ENCODE peak calls at places on chromosome 18, in four cellular contexts. One of them, this sample, is unnamed.

GRCh38 chr18:50099725-50100414 is 95.1 kb downstream of the MYO5B start:
- DNase-seq in lower lobe of right lung: no peak
- DNase-seq in mammary epithelial cell: peak
- DNase-seq in endodermal cell: peak
- DNase-seq in this sample: no peak

GRCh38 chr18:45954070-45954712 is 12.9 kb downstream of the EPG5 start:
- DNase-seq in lower lobe of right lung: no peak
- DNase-seq in mammary epithelial cell: peak
- DNase-seq in endodermal cell: no peak
- DNase-seq in this sample: no peak

GRCh38 chr18:7325126-7325430 is 94.2 kb downstream of the LRRC30 start:
- DNase-seq in lower lobe of right lung: no peak
- DNase-seq in mammary epithelial cell: peak
- DNase-seq in endodermal cell: no peak
- DNase-seq in this sample: no peak

GRCh38 chr18:75970212-75970611 is 524.8 kb downstream of the ZNF516 start:
- DNase-seq in lower lobe of right lung: no peak
- DNase-seq in mammary epithelial cell: no peak
- DNase-seq in endodermal cell: no peak
- DNase-seq in this sample: no peak

GRCh38 chr18:23238152-23238531 is 102.9 kb downstream of the CABLES1 start:
- DNase-seq in lower lobe of right lung: no peak
- DNase-seq in mammary epithelial cell: no peak
- DNase-seq in endodermal cell: no peak
- DNase-seq in this sample: peak

GRCh38 chr18:74457043-74457742 is at the start of gene DIPK1C:
- DNase-seq in lower lobe of right lung: no peak
- DNase-seq in mammary epithelial cell: no peak
- DNase-seq in endodermal cell: peak
- DNase-seq in this sample: peak

GRCh38 chr18:51537487-51537886 is 340.0 kb upstream of the MEX3C start:
- DNase-seq in lower lobe of right lung: no peak
- DNase-seq in mammary epithelial cell: peak
- DNase-seq in endodermal cell: peak
- DNase-seq in this sample: peak

GRCh38 chr18:78729099-78729467 is 250.5 kb upstream of the SALL3 start:
- DNase-seq in lower lobe of right lung: no peak
- DNase-seq in mammary epithelial cell: no peak
- DNase-seq in endodermal cell: peak
- DNase-seq in this sample: no peak

GRCh38 chr18:23981369-23981768 is 33.2 kb upstream of the TTC39C start:
- DNase-seq in lower lobe of right lung: no peak
- DNase-seq in mammary epithelial cell: no peak
- DNase-seq in endodermal cell: no peak
- DNase-seq in this sample: no peak

GRCh38 chr18:64981915-64982314 is 768.9 kb upstream of the CDH7 start:
- DNase-seq in lower lobe of right lung: no peak
- DNase-seq in mammary epithelial cell: no peak
- DNase-seq in endodermal cell: no peak
- DNase-seq in this sample: peak

GRCh38 chr18:73895701-73896100 is 251.9 kb downstream of the FBXO15 start:
- DNase-seq in lower lobe of right lung: no peak
- DNase-seq in mammary epithelial cell: no peak
- DNase-seq in endodermal cell: peak
- DNase-seq in this sample: no peak

GRCh38 chr18:37639846-37640245 is 74.2 kb upstream of the CELF4 start:
- DNase-seq in lower lobe of right lung: no peak
- DNase-seq in mammary epithelial cell: no peak
- DNase-seq in endodermal cell: no peak
- DNase-seq in this sample: no peak

GRCh38 chr18:6997802-6998201 is 119.8 kb downstream of the LAMA1 start:
- DNase-seq in lower lobe of right lung: no peak
- DNase-seq in mammary epithelial cell: no peak
- DNase-seq in endodermal cell: no peak
- DNase-seq in this sample: no peak

GRCh38 chr18:29531746-29532145 is 1354.8 kb upstream of the CDH2 start:
- DNase-seq in lower lobe of right lung: no peak
- DNase-seq in mammary epithelial cell: peak
- DNase-seq in endodermal cell: no peak
- DNase-seq in this sample: no peak

GRCh38 chr18:12906773-12907172 is 22.7 kb upstream of the PTPN2 start:
- DNase-seq in lower lobe of right lung: no peak
- DNase-seq in mammary epithelial cell: no peak
- DNase-seq in endodermal cell: no peak
- DNase-seq in this sample: no peak

GRCh38 chr18:12911928-12912703 is 28.1 kb upstream of the PTPN2 start:
- DNase-seq in lower lobe of right lung: no peak
- DNase-seq in mammary epithelial cell: no peak
- DNase-seq in endodermal cell: peak
- DNase-seq in this sample: no peak

GRCh38 chr18:12908706-12909105 is 24.7 kb upstream of the PTPN2 start:
- DNase-seq in lower lobe of right lung: no peak
- DNase-seq in mammary epithelial cell: no peak
- DNase-seq in endodermal cell: no peak
- DNase-seq in this sample: no peak

GRCh38 chr18:12907258-12907925 is 23.4 kb upstream of the PTPN2 start:
- DNase-seq in lower lobe of right lung: no peak
- DNase-seq in mammary epithelial cell: no peak
- DNase-seq in endodermal cell: no peak
- DNase-seq in this sample: no peak

DNA sequence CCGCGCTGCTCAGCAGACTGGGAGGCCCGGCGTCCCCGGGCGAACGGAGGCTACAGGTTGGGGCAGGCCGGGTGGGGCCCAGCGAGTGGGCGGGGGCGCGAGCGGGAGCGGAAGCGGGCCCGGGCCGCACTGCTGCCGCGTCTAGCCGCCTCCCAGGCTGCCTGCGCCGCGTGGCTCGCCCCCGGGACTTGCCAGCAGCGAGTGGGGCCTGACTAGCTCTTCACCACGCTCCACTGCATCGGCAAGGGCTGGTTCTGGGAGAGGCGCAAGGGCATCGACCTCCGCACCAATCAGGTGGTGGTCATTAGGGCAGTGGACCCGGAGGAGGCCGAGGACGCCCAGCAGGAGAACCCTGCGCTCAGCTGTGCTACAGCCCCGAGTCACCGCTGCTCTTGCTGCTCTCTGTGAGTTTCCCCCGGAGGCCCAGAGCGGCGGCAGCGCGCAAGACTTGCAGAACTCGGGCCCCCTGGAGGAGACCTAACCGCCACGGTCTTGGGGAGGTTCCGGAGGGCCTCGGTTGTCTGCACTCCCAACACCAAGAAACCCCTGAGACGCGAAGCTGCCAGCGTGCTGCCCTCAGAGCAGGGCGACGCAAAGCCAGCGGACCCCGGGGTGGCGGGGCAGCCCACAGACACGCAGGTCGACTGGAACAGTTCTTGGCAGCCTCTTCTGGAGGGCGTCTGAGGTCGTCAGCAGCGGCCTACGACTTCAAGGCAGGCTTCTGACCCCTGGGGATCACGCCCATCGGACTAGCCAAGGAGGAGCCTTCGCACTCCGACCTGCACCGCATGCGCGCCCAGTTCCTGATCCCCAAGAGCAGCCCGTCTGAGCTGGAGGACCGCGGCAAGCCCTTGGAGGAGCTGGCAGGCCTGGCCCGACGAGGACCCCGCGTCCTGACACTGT is 27.2 kb upstream of the PTPN2 start:
- DNase-seq in lower lobe of right lung: peak
- DNase-seq in mammary epithelial cell: no peak
- DNase-seq in endodermal cell: peak
- DNase-seq in this sample: peak
- H3K4me3 ChIP-seq in lower lobe of right lung: peak
- H3K4me3 ChIP-seq in mammary epithelial cell: no peak
- H3K4me3 ChIP-seq in endodermal cell: no peak
- H3K4me3 ChIP-seq in this sample: peak

GRCh38 chr18:10188971-10189810 is 265.2 kb upstream of the APCDD1 start:
- DNase-seq in lower lobe of right lung: no peak
- DNase-seq in mammary epithelial cell: no peak
- DNase-seq in endodermal cell: no peak
- DNase-seq in this sample: no peak
- TF ChIP-seq CTCF in lower lobe of right lung: no peak
- TF ChIP-seq CTCF in mammary epithelial cell: no peak
- TF ChIP-seq CTCF in endodermal cell: no peak
- TF ChIP-seq CTCF in this sample: no peak

GRCh38 chr18:48988508-48989303 is 37.9 kb upstream of the SMAD7 start:
- DNase-seq in lower lobe of right lung: no peak
- DNase-seq in mammary epithelial cell: no peak
- DNase-seq in endodermal cell: peak
- DNase-seq in this sample: no peak

GRCh38 chr18:48983793-48984437 is 33.1 kb upstream of the SMAD7 start:
- DNase-seq in lower lobe of right lung: no peak
- DNase-seq in mammary epithelial cell: no peak
- DNase-seq in endodermal cell: peak
- DNase-seq in this sample: no peak

GRCh38 chr18:48989304-48990284 is 38.8 kb upstream of the SMAD7 start:
- DNase-seq in lower lobe of right lung: no peak
- DNase-seq in mammary epithelial cell: no peak
- DNase-seq in endodermal cell: peak
- DNase-seq in this sample: no peak

GRCh38 chr18:48987821-48988220 is 37.1 kb upstream of the SMAD7 start:
- DNase-seq in lower lobe of right lung: no peak
- DNase-seq in mammary epithelial cell: no peak
- DNase-seq in endodermal cell: peak
- DNase-seq in this sample: no peak

DNA sequence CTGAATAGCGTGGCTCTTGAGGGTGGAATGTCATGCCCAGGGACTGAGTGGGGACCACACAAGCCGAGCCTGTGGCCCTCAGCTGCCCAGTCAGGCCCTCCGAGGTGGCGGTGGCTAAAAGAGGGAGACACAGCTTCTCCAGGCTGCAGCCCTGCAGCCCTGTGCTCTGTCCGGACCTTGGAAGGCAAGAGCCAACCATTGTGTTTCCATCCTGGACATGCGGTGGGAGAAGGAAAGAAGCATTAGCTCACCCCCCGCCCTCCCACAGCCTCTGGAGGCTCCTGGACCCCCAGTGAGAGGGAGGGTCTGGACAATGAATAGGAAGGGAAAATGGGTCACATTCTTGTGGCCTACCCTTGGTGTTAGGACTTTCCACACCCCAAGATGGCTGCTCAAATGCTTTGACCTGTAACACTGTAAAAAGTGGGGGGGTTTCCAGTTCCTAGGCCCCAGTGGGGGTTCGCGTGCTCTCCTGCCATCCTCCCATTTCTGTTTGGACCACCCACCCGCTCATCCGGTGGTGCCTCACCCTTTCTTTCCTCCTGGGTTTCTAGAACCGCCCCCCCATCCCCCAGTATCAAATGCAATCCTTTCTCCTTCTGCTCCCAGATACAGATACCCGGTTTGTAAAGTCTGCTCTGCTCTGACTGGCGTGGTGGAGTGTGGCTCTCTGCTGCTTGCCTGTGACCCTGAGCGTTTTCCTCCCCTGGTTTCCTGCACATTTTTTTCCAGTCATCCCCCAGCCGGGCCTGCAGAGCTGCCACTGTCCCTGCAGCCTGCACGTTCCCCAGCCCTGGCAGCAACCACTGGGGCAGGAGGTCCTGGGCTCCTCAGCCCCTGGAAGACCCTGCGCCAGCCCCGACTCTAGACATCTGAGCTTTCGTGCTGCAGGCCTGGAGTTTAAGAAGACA is 36.3 kb upstream of the SMAD7 start:
- DNase-seq in lower lobe of right lung: no peak
- DNase-seq in mammary epithelial cell: no peak
- DNase-seq in endodermal cell: peak
- DNase-seq in this sample: no peak
- H3K4me3 ChIP-seq in lower lobe of right lung: no peak
- H3K4me3 ChIP-seq in mammary epithelial cell: no peak
- H3K4me3 ChIP-seq in endodermal cell: no peak
- H3K4me3 ChIP-seq in this sample: no peak

DNA sequence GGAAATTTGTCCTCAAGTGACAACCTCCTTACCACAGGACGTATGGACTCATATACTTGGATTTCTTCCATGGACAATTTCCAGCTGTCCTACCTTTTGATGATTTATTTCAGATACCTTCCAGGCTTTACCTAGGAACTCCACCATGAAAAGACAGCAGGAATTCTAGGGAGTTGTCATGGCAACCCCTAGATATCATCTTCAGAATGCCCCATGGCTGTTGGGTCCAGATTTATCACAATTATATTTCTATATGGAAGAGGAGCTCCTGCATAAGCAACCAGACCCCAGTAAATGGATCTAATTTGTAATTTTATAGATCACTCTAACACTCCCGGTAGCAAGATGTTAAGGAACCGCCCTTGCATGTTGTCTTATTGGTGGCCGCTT is 102.3 kb upstream of the ZNF521 start:
- DNase-seq in lower lobe of right lung: no peak
- DNase-seq in mammary epithelial cell: no peak
- DNase-seq in endodermal cell: no peak
- DNase-seq in this sample: no peak
- TF ChIP-seq CTCF in lower lobe of right lung: no peak
- TF ChIP-seq CTCF in mammary epithelial cell: no peak
- TF ChIP-seq CTCF in endodermal cell: no peak
- TF ChIP-seq CTCF in this sample: no peak

DNA sequence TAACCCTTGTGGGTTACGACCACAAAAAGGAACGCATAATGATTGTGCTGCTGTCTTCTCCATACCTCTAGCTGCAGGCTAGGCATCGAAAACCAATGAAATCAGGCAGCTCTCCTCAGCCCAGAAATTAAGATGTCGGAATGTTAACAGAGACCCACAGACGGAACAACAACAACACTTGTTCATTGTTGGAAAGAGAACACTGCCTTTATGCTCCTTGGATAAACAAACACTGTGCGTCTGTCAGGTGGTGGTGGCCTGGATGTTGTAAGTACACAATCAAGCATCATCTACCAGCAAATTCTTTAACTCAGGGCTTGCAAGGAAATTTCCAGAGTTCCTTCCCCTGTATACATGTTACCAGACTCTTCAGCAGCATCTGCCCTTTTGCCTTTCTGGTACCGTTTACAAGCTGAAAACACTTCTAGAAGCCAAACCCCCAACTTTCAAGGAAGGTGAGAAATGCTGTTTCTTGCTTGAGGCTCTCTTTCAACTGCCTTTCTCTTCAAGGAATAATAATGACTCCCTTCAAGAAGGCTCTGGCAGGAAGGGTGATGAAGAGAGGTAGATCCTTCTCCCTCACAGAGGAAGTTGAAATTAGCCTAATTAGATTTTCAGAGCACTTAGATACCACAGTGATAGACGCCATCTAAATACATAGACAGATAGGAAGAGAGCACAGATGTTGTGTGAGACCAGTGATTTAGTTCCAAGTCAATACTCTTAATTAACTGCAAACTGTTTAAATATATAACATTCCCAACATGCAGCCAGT is 332.7 kb downstream of the ZNF521 start:
- DNase-seq in lower lobe of right lung: no peak
- DNase-seq in mammary epithelial cell: no peak
- DNase-seq in endodermal cell: no peak
- DNase-seq in this sample: no peak
- H3K4me3 ChIP-seq in lower lobe of right lung: no peak
- H3K4me3 ChIP-seq in mammary epithelial cell: no peak
- H3K4me3 ChIP-seq in endodermal cell: no peak
- H3K4me3 ChIP-seq in this sample: no peak